ENCODE peak calls at places on chromosomes 7 and 10, in eight cellular contexts. I is EH; S is right lobe of liver; O is glomerular endothelial cell; F is DMS53; K is CD4-positive, alpha-beta T cell; X is HFFc6; L is HS-5. Z is an unnamed sample.

GRCh38 chr10:8978100-8978499 is 923.6 kb downstream of the GATA3 start:
- DNase-seq in I (no peak), S (no peak), O (no peak), F (no peak), K (no peak), X (no peak), L (no peak), Z (no peak)

GRCh38 chr10:17134737-17135260 is 5.2 kb upstream of the CUBN start:
- DNase-seq in I (peak), S (no peak), O (no peak), F (no peak), K (no peak), X (no peak), L (no peak), Z (no peak)

GRCh38 chr7:79175390-79175789 is 278.1 kb downstream of the MAGI2 start:
- DNase-seq in I (no peak), S (no peak), O (no peak), F (no peak), K (no peak), X (no peak), L (no peak), Z (no peak)

GRCh38 chr7:140541513-140542192 is 62.3 kb upstream of the MKRN1 start:
- DNase-seq in I (peak), S (peak), O (no peak), F (peak), K (no peak), X (peak), L (peak), Z (no peak)

GRCh38 chr10:34003561-34003960 is 669.1 kb upstream of the NRP1 start:
- DNase-seq in I (no peak), S (no peak), O (no peak), F (no peak), K (no peak), X (no peak), L (no peak), Z (no peak)

GRCh38 chr7:5361446-5362155 is 62.0 kb downstream of the TNRC18 start:
- DNase-seq in I (no peak), S (no peak), O (no peak), F (no peak), K (no peak), X (no peak), L (no peak), Z (no peak)

GRCh38 chr10:126569513-126570447 is 100.7 kb downstream of the C10orf90 start:
- DNase-seq in I (peak), S (no peak), O (no peak), F (no peak), K (no peak), X (peak), L (peak), Z (no peak)

GRCh38 chr7:112386619-112387018 is 63.6 kb upstream of the IFRD1 start:
- DNase-seq in I (no peak), S (no peak), O (no peak), F (no peak), K (no peak), X (no peak), L (no peak), Z (no peak)

GRCh38 chr10:11776080-11776479 is 33.9 kb downstream of the ECHDC3 start:
- DNase-seq in I (peak), S (no peak), O (no peak), F (peak), K (no peak), X (peak), L (no peak), Z (no peak)

GRCh38 chr10:33901166-33901565 is 566.7 kb upstream of the NRP1 start:
- DNase-seq in I (peak), S (no peak), O (no peak), F (no peak), K (no peak), X (peak), L (peak), Z (no peak)

GRCh38 chr7:158054611-158055010 is 533.0 kb downstream of the PTPRN2 start:
- DNase-seq in I (no peak), S (no peak), O (no peak), F (no peak), K (no peak), X (no peak), L (no peak), Z (no peak)

GRCh38 chr10:114684822-114685209 is 26.7 kb upstream of the ABLIM1 start:
- DNase-seq in I (peak), S (no peak), O (no peak), F (peak), K (no peak), X (peak), L (no peak), Z (no peak)

GRCh38 chr7:69598081-69598486 is at the start of gene AUTS2:
- DNase-seq in I (peak), S (peak), O (no peak), F (peak), K (no peak), X (no peak), L (no peak), Z (peak)

GRCh38 chr10:13338337-13339128 is 9.6 kb downstream of the SEPHS1 start:
- DNase-seq in I (peak), S (no peak), O (no peak), F (no peak), K (no peak), X (peak), L (no peak), Z (no peak)

GRCh38 chr7:12518920-12519681 is 51.4 kb upstream of the SCIN start:
- DNase-seq in I (peak), S (no peak), O (no peak), F (peak), K (no peak), X (peak), L (no peak), Z (peak)

GRCh38 chr10:58796834-58797233 is 284.2 kb downstream of the BICC1 start:
- DNase-seq in I (no peak), S (no peak), O (no peak), F (no peak), K (no peak), X (peak), L (no peak), Z (no peak)

GRCh38 chr7:54090652-54091213 is 451.4 kb upstream of the VSTM2A start:
- DNase-seq in I (no peak), S (no peak), O (no peak), F (no peak), K (no peak), X (no peak), L (no peak), Z (no peak)